ENCODE peak calls at places on chromosome 13, in seven cellular contexts. L is EL; F is SK-N-DZ; Q is left cardiac atrium; R is HFFc6; X is stimulated activated CD4-positive, alpha-beta T cell treated with anti-CD3 and anti-CD28 coated beads, Interleukin-1b, Interleukin-23, amount 100 ng/mL, for 24 hours; J is HEK293T. C is an unnamed sample.

GRCh38 chr13:24683833-24684599 is 3.8 kb downstream of the ATP12A start:
- DNase-seq in F (peak; percentile 28), L (peak; percentile 42), X (peak; percentile 51), J (peak; percentile 74), Q (peak; percentile 60), R (no peak), C (peak; percentile 61)

GRCh38 chr13:100484708-100485107 is 103.9 kb downstream of the GGACT start:
- DNase-seq in J (no peak), Q (no peak), R (no peak), L (no peak), X (no peak), F (no peak), C (no peak)

GRCh38 chr13:99051768-99052455 is 74.0 kb upstream of the DOCK9 start:
- DNase-seq in J (no peak), Q (no peak), R (no peak), X (no peak), L (no peak), F (no peak), C (no peak)

GRCh38 chr13:37290691-37291090 is 185.2 kb upstream of the CSNK1A1L start:
- DNase-seq in F (no peak), Q (no peak), X (no peak), J (no peak), L (no peak), R (no peak), C (no peak)

GRCh38 chr13:110638814-110639806 is 23.8 kb downstream of the NAXD start:
- DNase-seq in R (no peak), X (no peak), F (no peak), J (no peak), L (no peak), Q (peak; percentile 12), C (no peak)

GRCh38 chr13:102983496-102983895 is 82.7 kb downstream of the SLC10A2 start:
- DNase-seq in J (no peak), R (no peak), F (no peak), L (peak; percentile 45), Q (no peak), X (no peak), C (peak; percentile 90)

GRCh38 chr13:108779308-108779707 is 149.9 kb downstream of the MYO16 start:
- DNase-seq in J (no peak), L (no peak), Q (no peak), F (no peak), X (no peak), R (no peak), C (no peak)

GRCh38 chr13:43831088-43831487 is 44.3 kb upstream of the ENOX1 start:
- DNase-seq in Q (no peak), J (no peak), F (no peak), R (peak; percentile 33), X (no peak), L (peak; percentile 35), C (peak; percentile 68)

GRCh38 chr13:98025480-98026025 is 72.1 kb downstream of the IPO5 start:
- DNase-seq in F (no peak), X (no peak), J (no peak), R (no peak), L (no peak), Q (no peak), C (no peak)

GRCh38 chr13:94178625-94179244 is 300.7 kb downstream of the DCT start:
- DNase-seq in J (no peak), R (no peak), F (peak; percentile 18), Q (no peak), L (no peak), X (no peak), C (no peak)

GRCh38 chr13:106573855-106574254 is 5.9 kb upstream of the ARGLU1 start:
- DNase-seq in J (no peak), F (no peak), R (peak; percentile 13), L (peak; percentile 34), Q (peak; percentile 40), X (no peak), C (peak; percentile 46)

GRCh38 chr13:100734194-100734720 is 59.7 kb upstream of the TMTC4 start:
- DNase-seq in J (no peak), L (no peak), Q (no peak), R (no peak), F (no peak), X (no peak), C (no peak)

GRCh38 chr13:84187626-84188025 is 305.4 kb upstream of the SLITRK1 start:
- DNase-seq in L (no peak), R (no peak), X (no peak), F (no peak), Q (no peak), J (no peak), C (no peak)

GRCh38 chr13:52738719-52739467 is 727 bp downstream of the CNMD start:
- DNase-seq in X (peak; percentile 4), J (no peak), L (no peak), Q (peak; percentile 26), R (no peak), F (no peak), C (no peak)

GRCh38 chr13:28467034-28467433 is 27.9 kb downstream of the FLT1 start:
- DNase-seq in F (no peak), R (no peak), L (no peak), Q (no peak), J (peak; percentile 31), X (no peak), C (no peak)

GRCh38 chr13:43583331-43583730 is 203.4 kb downstream of the ENOX1 start:
- DNase-seq in L (no peak), J (no peak), X (no peak), Q (no peak), F (no peak), R (peak; percentile 13), C (no peak)

GRCh38 chr13:67052550-67053237 is 177.4 kb downstream of the PCDH9 start:
- DNase-seq in X (no peak), L (no peak), R (no peak), Q (no peak), J (no peak), F (peak; percentile 22), C (no peak)

GRCh38 chr13:113604186-113604585 is 19.6 kb downstream of the TFDP1 start:
- DNase-seq in L (no peak), J (no peak), X (no peak), Q (no peak), F (no peak), R (no peak), C (no peak)